ENCODE peak calls at places on chromosomes 12 and 14, in four cellular contexts. K is neuronal stem cell, O is IMR-90, L is mesenchymal stem cell. J is an unnamed sample.

GRCh38 chr12:88650715-88651114 is 70.4 kb upstream of the KITLG start:
- DNase-seq in K (no peak), L (peak), O (peak), J (no peak)

GRCh38 chr12:124752437-124753229 is 111.0 kb downstream of the SCARB1 start:
- DNase-seq in L (peak), O (no peak), K (no peak), J (no peak)

GRCh38 chr12:88854260-88854659 is 274.0 kb upstream of the KITLG start:
- DNase-seq in K (no peak), L (peak), O (peak), J (no peak)

GRCh38 chr12:21710944-21711343 is 53.3 kb upstream of the LDHB start:
- DNase-seq in K (no peak), L (no peak), O (no peak), J (no peak)

GRCh38 chr14:85416771-85417170 is 113.2 kb upstream of the FLRT2 start:
- DNase-seq in L (peak), O (peak), K (no peak), J (no peak)

GRCh38 chr14:70845601-70846000 is 36.3 kb upstream of the MAP3K9 start:
- DNase-seq in O (no peak), K (no peak), L (no peak), J (no peak)

GRCh38 chr12:130212384-130212783 is 50.1 kb downstream of the FZD10 start:
- DNase-seq in K (no peak), O (no peak), L (no peak), J (no peak)

GRCh38 chr12:131869871-131870418 is 24.5 kb upstream of the ULK1 start:
- DNase-seq in L (peak), K (no peak), O (peak), J (no peak)

GRCh38 chr12:5518584-5519365 is 86.9 kb downstream of the NTF3 start:
- DNase-seq in K (no peak), O (no peak), L (no peak), J (peak)

GRCh38 chr14:99234366-99234765 is 37.6 kb downstream of the BCL11B start:
- DNase-seq in O (no peak), L (no peak), K (no peak), J (no peak)

GRCh38 chr14:98200621-98201020 is 1071.4 kb downstream of the BCL11B start:
- DNase-seq in O (no peak), K (no peak), L (no peak), J (no peak)

GRCh38 chr14:99573436-99574098 is 30.4 kb downstream of the CCDC85C start:
- DNase-seq in O (no peak), L (no peak), K (no peak), J (no peak)

GRCh38 chr14:99543369-99543768 is 60.6 kb downstream of the CCDC85C start:
- DNase-seq in K (no peak), O (no peak), L (no peak), J (no peak)

GRCh38 chr14:74710477-74710876 is 2.4 kb downstream of the AREL1 start:
- DNase-seq in L (no peak), K (no peak), O (no peak), J (no peak)

GRCh38 chr14:68972507-68973272 is 6.4 kb downstream of the ACTN1 start:
- DNase-seq in K (no peak), L (peak), O (peak), J (no peak)

GRCh38 chr12:116802018-116802417 is 63.9 kb downstream of the RNFT2 start:
- DNase-seq in L (no peak), K (no peak), O (no peak), J (no peak)

GRCh38 chr12:124361074-124361965 is 66.4 kb downstream of the RFLNA start:
- DNase-seq in L (no peak), K (no peak), O (no peak), J (no peak)

GRCh38 chr14:61568572-61569011 is 126.7 kb upstream of the HIF1A start:
- DNase-seq in L (no peak), K (no peak), O (no peak), J (peak)

GRCh38 chr12:96471368-96472040 is 17.9 kb upstream of the CFAP54 start:
- DNase-seq in O (peak), K (no peak), L (peak), J (no peak)

GRCh38 chr14:105883066-105884005 is 357.0 kb downstream of the TMEM121 start:
- DNase-seq in L (no peak), O (no peak), K (no peak), J (no peak)

DNA sequence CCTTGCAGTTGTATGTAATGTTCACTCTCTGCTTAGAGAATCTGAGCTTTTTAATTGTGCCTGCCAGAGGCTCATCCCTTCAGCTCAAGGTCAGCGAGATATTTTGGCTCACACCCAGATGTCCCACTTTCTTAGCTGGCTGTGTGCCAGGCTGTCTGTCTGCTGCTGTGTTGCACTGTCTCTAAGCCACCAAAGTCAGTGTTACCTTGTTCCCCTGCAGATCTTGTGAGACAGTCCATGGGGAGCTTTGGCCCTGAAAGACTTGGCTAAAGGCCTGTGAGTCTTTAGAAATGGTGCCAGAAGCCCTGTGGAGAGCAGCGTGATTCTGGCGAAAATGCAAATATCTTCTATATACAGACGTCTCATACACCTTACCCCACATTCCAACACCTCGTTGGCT is 293.7 kb downstream of the TTC6 start:
- DNase-seq in L (no peak), O (no peak), K (no peak), J (no peak)
- H3K23ac ChIP-seq in L (no peak), O (no peak), K (no peak), J (no peak)

DNA sequence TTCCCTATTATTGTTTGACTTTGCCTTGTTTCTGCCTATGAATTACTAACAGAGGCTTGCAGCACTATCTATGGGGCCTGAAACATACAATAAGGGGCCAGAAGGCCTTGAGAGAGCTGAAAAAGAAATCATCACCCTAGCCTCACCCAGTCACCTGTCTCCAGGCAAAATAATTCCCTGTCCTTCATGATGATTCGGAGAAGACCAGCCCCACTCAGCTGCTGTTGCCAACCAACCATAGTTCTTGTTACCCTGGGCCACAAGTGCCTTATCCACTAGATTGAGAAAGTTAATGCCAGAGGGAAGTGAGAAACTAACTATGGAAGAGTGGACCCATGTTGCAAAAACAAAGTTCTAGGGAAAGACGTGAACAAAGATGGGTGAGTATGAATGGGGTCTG is 97.1 kb downstream of the ARF6 start:
- DNase-seq in K (no peak), L (no peak), O (no peak), J (no peak)
- H2AK5ac ChIP-seq in K (no peak), L (peak), O (peak), J (no peak)

GRCh38 chr14:79320561-79320960 is 890.7 kb downstream of the DIO2 start:
- DNase-seq in L (no peak), O (no peak), K (no peak), J (no peak)
- H3K23ac ChIP-seq in L (no peak), O (no peak), K (no peak), J (no peak)

DNA sequence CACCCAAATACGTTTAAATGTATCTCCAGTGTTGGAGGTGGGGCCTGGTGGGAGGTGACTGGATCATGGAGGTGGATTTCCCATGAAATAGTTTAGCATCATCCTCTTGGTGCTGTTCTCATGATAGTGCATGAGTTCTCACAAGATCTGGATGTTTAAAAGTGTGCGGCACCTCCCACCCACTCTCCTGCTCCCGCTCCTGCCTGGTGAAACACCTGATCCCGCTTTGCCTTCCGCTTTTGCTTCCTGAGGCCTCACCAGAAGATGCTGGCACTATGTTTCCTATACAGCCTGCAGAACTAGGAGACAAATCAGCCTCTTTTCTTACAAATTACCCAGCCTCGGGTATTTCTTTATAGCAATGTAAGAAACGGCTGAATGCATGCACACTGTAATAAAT is 20.1 kb downstream of the EIF5 start:
- DNase-seq in O (no peak), K (no peak), L (no peak), J (no peak)
- H2AK5ac ChIP-seq in O (no peak), K (no peak), L (no peak), J (no peak)

DNA sequence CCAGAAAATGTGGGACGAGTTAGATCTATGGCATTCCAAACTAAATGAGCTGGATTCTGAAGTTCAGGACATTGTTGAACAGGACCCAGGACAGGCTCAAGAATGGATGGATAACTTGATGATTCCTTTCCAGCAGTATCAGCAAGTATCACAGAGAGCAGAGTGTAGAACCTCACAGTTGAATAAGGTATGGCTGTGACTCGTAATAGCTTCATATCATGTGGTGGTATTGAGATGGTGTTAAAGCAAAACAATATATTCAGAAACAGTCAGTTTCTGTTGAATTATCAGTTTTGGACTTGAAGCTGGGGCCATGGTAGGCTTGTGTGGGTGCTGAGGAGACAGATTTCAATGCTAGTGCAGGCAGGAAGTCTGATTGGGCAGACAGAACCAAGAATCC is 213.7 kb downstream of the ESR2 start:
- DNase-seq in L (peak), K (no peak), O (no peak), J (no peak)
- H3K23ac ChIP-seq in L (no peak), K (no peak), O (no peak), J (no peak)

J was measured in H9.